ENCODE peak calls at places on chromosomes 1 and 21, in four cellular contexts. H, K, A and W are unnamed samples.

GRCh38 chr1:109434484-109434883 is 8.2 kb upstream of the PSMA5 start:
- DNase-seq in A (no peak), H (no peak), K (no peak), W (no peak)

GRCh38 chr1:104830534-104830933 is 1080.8 kb downstream of the AMY1C start:
- DNase-seq in H (no peak), A (no peak), K (no peak), W (no peak)

GRCh38 chr1:15916417-15916816 is 59.5 kb downstream of the ZBTB17 start:
- DNase-seq in A (peak), K (no peak), H (no peak), W (no peak)

GRCh38 chr1:113681596-113682337 is 77.5 kb downstream of the PHTF1 start:
- DNase-seq in K (no peak), A (no peak), H (no peak), W (no peak)

GRCh38 chr1:171110485-171111340 is 20.0 kb downstream of the FMO3 start:
- DNase-seq in A (no peak), H (peak), K (no peak), W (no peak)

GRCh38 chr1:176773038-176773437 is 310.1 kb downstream of the PAPPA2 start:
- DNase-seq in A (no peak), H (no peak), K (no peak), W (no peak)

GRCh38 chr1:200207711-200208126 is 180.2 kb downstream of the NR5A2 start:
- DNase-seq in A (peak), K (no peak), H (no peak), W (no peak)

GRCh38 chr1:53572802-53573148 is 113.6 kb downstream of the DMRTB1 start:
- DNase-seq in A (peak), K (no peak), H (no peak), W (no peak)

GRCh38 chr1:53766766-53767409 is 27.9 kb upstream of the GLIS1 start:
- DNase-seq in K (no peak), A (peak), H (peak), W (no peak)

GRCh38 chr1:2163205-2163604 is 31.4 kb downstream of the FAAP20 start:
- DNase-seq in H (no peak), K (no peak), A (no peak), W (no peak)

GRCh38 chr21:43369124-43369523 is 57.8 kb downstream of the SIK1 start:
- DNase-seq in H (peak), K (peak), A (peak), W (no peak)

GRCh38 chr1:37692834-37693175 is 489 bp downstream of the CDCA8 start:
- DNase-seq in A (no peak), H (no peak), K (no peak), W (no peak)

GRCh38 chr1:17260738-17261137 is 11.8 kb downstream of the PADI3 start:
- DNase-seq in H (no peak), K (no peak), A (no peak), W (no peak)

GRCh38 chr1:61238371-61238689 is 156.0 kb downstream of the NFIA start:
- DNase-seq in A (no peak), K (no peak), H (no peak), W (no peak)

GRCh38 chr21:32413697-32414578 is 1.4 kb downstream of the EVA1C start:
- DNase-seq in H (peak), A (peak), K (no peak), W (peak)

GRCh38 chr1:56502700-56503245 is 76.6 kb downstream of the PLPP3 start:
- DNase-seq in A (peak), H (peak), K (peak), W (no peak)

GRCh38 chr1:154706851-154707250 is 98.9 kb upstream of the ADAR start:
- DNase-seq in A (no peak), H (no peak), K (no peak), W (no peak)

GRCh38 chr21:16061194-16061593 is 331.4 kb downstream of the USP25 start:
- DNase-seq in A (no peak), K (no peak), H (no peak), W (no peak)

GRCh38 chr1:240337795-240338194 is 246.1 kb downstream of the FMN2 start:
- DNase-seq in A (peak), K (no peak), H (peak), W (no peak)

GRCh38 chr1:246165826-246166709 is 341.0 kb downstream of the SMYD3 start:
- DNase-seq in A (peak), H (no peak), K (peak), W (no peak)

GRCh38 chr1:26391450-26391849 is 18.9 kb upstream of the ZNF683 start:
- DNase-seq in H (peak), K (peak), A (peak), W (no peak)

GRCh38 chr1:22815043-22815365 is 104.4 kb downstream of the EPHB2 start:
- DNase-seq in H (no peak), A (no peak), K (no peak), W (no peak)

GRCh38 chr1:2194319-2194897 is at the start of gene FAAP20:
- DNase-seq in K (peak), H (peak), A (peak), W (no peak)

GRCh38 chr1:32353886-32354570 is 8.3 kb downstream of the FAM229A start:
- DNase-seq in A (no peak), K (no peak), H (peak), W (no peak)

GRCh38 chr1:65197636-65198035 is 49.6 kb downstream of the AK4 start:
- DNase-seq in K (no peak), A (no peak), H (no peak), W (no peak)

GRCh38 chr1:82091729-82092128 is 291.0 kb downstream of the ADGRL2 start:
- DNase-seq in H (peak), K (no peak), A (no peak), W (no peak)

GRCh38 chr1:94806451-94806861 is 13.7 kb upstream of the SLC44A3 start:
- DNase-seq in A (peak), H (peak), K (no peak), W (no peak)

GRCh38 chr1:164673584-164674214 is 114.7 kb downstream of the PBX1 start:
- DNase-seq in K (peak), H (no peak), A (no peak), W (no peak)

GRCh38 chr1:64823691-64824476 is 79.0 kb downstream of the RAVER2 start:
- DNase-seq in A (peak), H (peak), K (peak), W (no peak)

DNA sequence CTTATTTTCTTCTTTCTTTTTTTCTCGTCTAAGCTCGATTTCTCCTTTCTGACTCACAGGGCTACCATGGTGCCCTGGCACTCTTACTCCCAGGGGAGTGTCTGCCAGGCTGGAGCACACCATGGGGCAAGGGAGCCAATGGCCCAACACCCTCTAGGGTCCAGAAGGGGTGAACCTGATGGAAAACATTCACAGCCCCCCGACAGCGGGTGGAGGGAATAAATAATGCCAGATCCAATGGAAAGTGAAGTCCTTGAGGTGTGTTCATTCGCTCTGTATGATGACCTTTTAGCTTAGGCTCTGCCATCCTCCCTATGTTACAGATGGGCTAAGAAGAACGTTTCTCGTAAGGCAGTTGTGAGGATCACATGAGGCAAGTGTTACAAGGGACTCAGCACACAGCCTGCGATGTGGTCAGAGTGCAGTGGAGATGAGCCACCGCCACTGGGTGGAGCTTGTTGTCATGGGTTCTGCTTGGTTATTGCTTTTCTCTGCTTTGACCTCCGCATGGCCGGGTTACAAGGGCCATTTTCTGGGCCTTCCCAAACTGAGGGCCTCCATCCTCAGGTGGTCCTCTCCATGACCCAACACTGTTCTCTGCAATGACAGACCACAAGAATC is 3.5 kb upstream of the FCMR start:
- DNase-seq in A (no peak), H (no peak), K (peak), W (peak)
- TF ChIP-seq CTCF in A (no peak), H (no peak), K (no peak), W (peak)

DNA sequence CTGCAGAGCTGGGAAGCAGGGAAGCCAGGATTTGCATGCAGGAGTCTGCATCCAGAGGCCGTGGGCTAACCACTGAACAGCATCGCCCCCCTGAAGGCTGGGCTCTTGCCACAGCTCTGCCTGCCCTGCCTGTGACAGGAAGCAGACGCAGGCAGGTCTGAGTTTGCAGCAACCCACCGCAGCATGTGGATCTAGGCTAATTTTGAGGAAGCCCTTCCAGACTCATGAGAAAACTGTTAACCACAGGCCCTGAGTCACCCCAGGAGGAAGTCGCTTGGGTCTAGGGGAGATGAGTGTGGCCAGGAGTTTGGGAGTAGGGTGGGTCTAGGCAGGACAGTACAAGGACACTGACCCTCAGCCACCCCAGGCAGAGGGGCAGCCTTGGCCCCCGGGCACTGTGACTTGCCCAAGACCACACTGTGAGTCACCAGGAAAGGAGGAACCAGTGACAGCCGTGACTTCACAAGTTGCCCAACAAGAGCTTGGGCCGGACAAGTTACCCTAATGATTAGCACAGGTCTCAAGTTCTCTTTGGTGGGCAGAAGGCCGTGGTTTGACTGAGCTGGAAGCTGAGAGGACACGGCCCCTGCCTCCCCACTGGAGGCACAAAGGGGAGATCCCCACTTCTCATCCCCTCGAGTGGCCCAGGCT is 904 bp downstream of the LAPTM5 start:
- DNase-seq in H (peak), K (peak), A (peak), W (peak)
- H3K4me3 ChIP-seq in H (no peak), K (no peak), A (no peak), W (peak)

GRCh38 chr1:223129229-223129851 is 13.7 kb downstream of the TLR5 start:
- DNase-seq in K (peak), A (peak), H (peak), W (peak)

GRCh38 chr1:223123238-223123976 is 19.6 kb downstream of the TLR5 start:
- DNase-seq in H (peak), K (peak), A (peak), W (peak)

DNA sequence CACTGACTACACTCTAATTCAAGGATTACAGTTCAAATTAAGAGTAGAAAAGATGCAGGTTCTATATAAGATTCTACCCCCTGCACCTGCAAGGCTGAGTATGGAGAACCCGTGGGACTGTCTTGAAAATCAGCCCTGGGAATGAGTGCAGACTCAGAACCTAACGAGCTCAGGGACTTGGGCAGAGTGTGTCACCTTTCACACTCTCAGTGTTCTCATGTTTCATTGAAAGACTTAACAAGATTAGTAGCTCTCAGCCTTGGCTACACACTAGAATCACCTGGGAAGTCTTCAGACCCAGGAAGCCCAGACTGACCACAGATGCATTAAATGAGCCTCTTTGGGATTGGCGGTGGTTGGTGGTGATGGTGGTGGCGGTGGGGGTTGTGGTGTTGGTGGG is 17.8 kb downstream of the TLR5 start:
- DNase-seq in A (no peak), K (no peak), H (no peak), W (no peak)
- TF ChIP-seq CTCF in A (no peak), K (no peak), H (no peak), W (no peak)

DNA sequence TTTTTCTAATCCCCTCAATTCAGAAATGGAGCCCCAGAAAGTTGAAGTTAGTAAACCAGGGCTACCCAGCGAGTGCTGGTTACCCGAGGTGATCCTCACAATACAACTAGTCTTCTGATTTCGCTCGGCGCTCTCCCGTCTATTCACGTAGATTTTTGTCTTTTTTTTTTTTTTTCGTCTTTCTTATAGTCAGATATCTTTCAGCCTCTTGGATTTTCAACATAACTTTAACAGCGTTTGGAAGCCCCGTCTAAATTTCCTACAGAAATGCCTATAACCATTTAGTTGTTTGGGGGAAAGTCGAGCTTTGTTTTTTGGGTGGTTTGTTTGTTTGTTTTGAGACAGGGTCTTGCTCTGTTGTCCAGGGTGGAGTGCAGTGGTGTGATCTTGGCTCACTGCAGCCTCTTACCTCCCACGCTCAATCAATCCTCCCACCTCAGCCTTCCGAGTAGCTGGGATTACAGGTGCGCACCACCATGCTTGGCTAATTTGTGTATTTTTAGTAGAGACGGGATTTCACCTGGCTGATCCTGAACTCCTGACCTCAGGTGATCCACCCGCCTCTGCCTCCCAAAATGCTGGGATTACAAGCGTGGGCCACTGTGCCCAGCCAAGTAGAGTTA is 818 bp upstream of the TMEM50B start:
- DNase-seq in A (no peak), H (no peak), K (no peak), W (no peak)
- H3K4me3 ChIP-seq in A (peak), H (peak), K (peak), W (peak)

DNA sequence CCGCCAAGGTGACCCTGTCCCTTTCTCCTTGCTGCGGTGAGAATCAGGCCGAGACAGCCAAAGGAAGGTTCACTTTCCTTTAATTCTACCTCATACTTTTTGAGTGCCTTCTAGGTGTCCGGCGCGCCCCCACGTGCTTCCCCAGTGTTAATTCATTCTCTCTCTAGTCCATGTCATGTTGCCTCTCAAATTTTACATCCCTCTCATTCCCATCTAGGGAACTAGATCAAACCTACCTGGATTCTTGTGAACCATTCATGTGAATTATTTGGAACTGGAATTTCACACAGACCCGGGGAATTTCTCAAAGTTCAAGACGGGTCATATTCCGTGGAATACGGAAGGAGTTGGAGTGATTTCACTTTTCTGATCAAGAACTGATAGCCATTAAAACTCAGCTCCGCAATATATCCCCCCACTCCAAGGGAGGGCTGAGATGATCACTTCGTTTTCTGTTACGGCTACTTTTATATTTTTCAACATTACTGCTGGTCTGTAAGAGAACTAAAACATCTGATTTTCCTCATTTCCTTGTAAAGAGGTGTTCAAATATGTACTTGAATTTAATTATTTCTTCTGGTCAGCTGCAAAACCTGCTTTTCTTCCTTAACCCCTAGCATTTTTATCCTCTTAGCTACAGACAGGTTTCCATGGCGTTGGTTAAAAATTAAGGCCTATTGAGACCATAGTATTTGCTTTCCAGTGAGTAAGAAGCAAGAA is 1.0 kb upstream of the ENO1 start:
- DNase-seq in K (no peak), A (peak), H (no peak), W (no peak)
- TF ChIP-seq CTCF in K (no peak), A (peak), H (no peak), W (no peak)

GRCh38 chr1:208241541-208241940 is 2.6 kb downstream of the PLXNA2 start:
- DNase-seq in A (no peak), H (no peak), K (no peak), W (no peak)

GRCh38 chr1:208242186-208242585 is 2.0 kb downstream of the PLXNA2 start:
- DNase-seq in K (no peak), A (no peak), H (no peak), W (no peak)

GRCh38 chr1:208238710-208239517 is 5.3 kb downstream of the PLXNA2 start:
- DNase-seq in K (peak), H (peak), A (peak), W (no peak)

GRCh38 chr1:208239518-208240381 is 4.4 kb downstream of the PLXNA2 start:
- DNase-seq in K (no peak), H (no peak), A (no peak), W (no peak)

GRCh38 chr1:208240698-208241355 is 3.4 kb downstream of the PLXNA2 start:
- DNase-seq in K (no peak), H (no peak), A (no peak), W (no peak)
- H3K4me3 ChIP-seq in K (no peak), H (no peak), A (no peak), W (peak)